ENCODE peak calls at places on chromosomes 2 and 18, in four cellular contexts. O, U, Y and G are unnamed samples.
A peak's percentile ranks its signal among the peaks of the same experiment; 100 is the strongest.

GRCh38 chr2:204019572-204020501 is 83.3 kb downstream of the ICOS start:
- DNase-seq in O (no peak), U (peak; percentile 3), Y (no peak), G (no peak)

GRCh38 chr18:12625242-12625641 is 32.7 kb downstream of the SPIRE1 start:
- DNase-seq in O (no peak), U (no peak), Y (no peak), G (no peak)

GRCh38 chr2:63034575-63034974 is 16.1 kb upstream of the OTX1 start:
- DNase-seq in O (no peak), U (no peak), Y (no peak), G (no peak)

GRCh38 chr2:215423234-215423633 is 12.6 kb downstream of the FN1 start:
- DNase-seq in O (no peak), U (no peak), Y (peak; percentile 28), G (no peak)

GRCh38 chr2:223203971-223204370 is 152.0 kb downstream of the KCNE4 start:
- DNase-seq in O (no peak), U (no peak), Y (no peak), G (no peak)

GRCh38 chr2:46850742-46851141 is 64.9 kb downstream of the MCFD2 start:
- DNase-seq in O (no peak), U (no peak), Y (peak; percentile 35), G (no peak)

GRCh38 chr2:239891692-239892091 is 133.4 kb downstream of the NDUFA10 start:
- DNase-seq in O (no peak), U (no peak), Y (no peak), G (no peak)

GRCh38 chr2:217970206-217970605 is 32.6 kb downstream of the TNS1 start:
- DNase-seq in O (no peak), U (no peak), Y (no peak), G (no peak)

GRCh38 chr18:39051013-39051412 is 1485.4 kb upstream of the CELF4 start:
- DNase-seq in O (no peak), U (no peak), Y (no peak), G (no peak)

GRCh38 chr2:48116518-48116917 is 210.2 kb upstream of the FBXO11 start:
- DNase-seq in O (no peak), U (no peak), Y (no peak), G (no peak)

GRCh38 chr18:9333441-9334350 is 877 bp upstream of the TWSG1 start:
- DNase-seq in O (no peak), U (peak; percentile 17), Y (peak; percentile 17), G (peak; percentile 41)

GRCh38 chr2:147297820-147298219 is 547.0 kb upstream of the ACVR2A start:
- DNase-seq in O (no peak), U (no peak), Y (no peak), G (no peak)

GRCh38 chr2:72605836-72606442 is 219.9 kb downstream of the EXOC6B start:
- DNase-seq in O (no peak), U (peak; percentile 15), Y (no peak), G (no peak)

GRCh38 chr2:217301142-217301541 is 441.3 kb upstream of the TNP1 start:
- DNase-seq in O (no peak), U (no peak), Y (no peak), G (no peak)

GRCh38 chr2:218404351-218405145 is 4.9 kb downstream of the CTDSP1 start:
- DNase-seq in O (no peak), U (no peak), Y (no peak), G (no peak)

GRCh38 chr2:148926291-148926961 is 51.4 kb downstream of the KIF5C start:
- DNase-seq in O (peak; percentile 24), U (peak; percentile 9), Y (no peak), G (peak; percentile 41)

GRCh38 chr18:23716516-23716915 is 27.3 kb downstream of the LAMA3 start:
- DNase-seq in O (no peak), U (no peak), Y (no peak), G (no peak)

GRCh38 chr2:33314541-33314940 is 161.9 kb upstream of the RASGRP3 start:
- DNase-seq in O (no peak), U (no peak), Y (no peak), G (no peak)

GRCh38 chr2:233131991-233132390 is 71.8 kb downstream of the INPP5D start:
- DNase-seq in O (no peak), U (no peak), Y (no peak), G (no peak)

GRCh38 chr2:15943378-15943851 is 3.1 kb downstream of the MYCN start:
- DNase-seq in O (no peak), U (peak; percentile 42), Y (no peak), G (no peak)

GRCh38 chr2:211789984-211790383 is 748.6 kb downstream of the ERBB4 start:
- DNase-seq in O (no peak), U (no peak), Y (no peak), G (no peak)

GRCh38 chr2:148607553-148607952 is 37.0 kb upstream of the EPC2 start:
- DNase-seq in O (no peak), U (no peak), Y (no peak), G (no peak)

GRCh38 chr18:56391933-56392590 is 246.3 kb downstream of the TXNL1 start:
- DNase-seq in O (no peak), U (no peak), Y (no peak), G (no peak)

GRCh38 chr2:40281021-40281940 is 170.6 kb downstream of the SLC8A1 start:
- DNase-seq in O (no peak), U (no peak), Y (peak; percentile 24), G (no peak)

GRCh38 chr2:3192920-3193319 is 184.7 kb downstream of the EIPR1 start:
- DNase-seq in O (no peak), U (no peak), Y (no peak), G (no peak)

GRCh38 chr2:88452151-88452851 is at the start of gene FOXI3:
- DNase-seq in O (no peak), U (no peak), Y (no peak), G (no peak)

GRCh38 chr2:84959045-84959493 is 11.9 kb upstream of the KCMF1 start:
- DNase-seq in O (no peak), U (peak; percentile 74), Y (no peak), G (no peak)

GRCh38 chr2:213232649-213233437 is 51.4 kb upstream of the SPAG16 start:
- DNase-seq in O (no peak), U (no peak), Y (no peak), G (no peak)

GRCh38 chr18:56740645-56741044 is 89.5 kb downstream of the WDR7 start:
- DNase-seq in O (no peak), U (no peak), Y (no peak), G (no peak)

GRCh38 chr2:28413152-28413895 is 20.7 kb downstream of the FOSL2 start:
- DNase-seq in O (no peak), U (no peak), Y (no peak), G (no peak)

GRCh38 chr2:170354855-170355649 is 177.1 kb downstream of the MYO3B start:
- DNase-seq in O (no peak), U (no peak), Y (no peak), G (no peak)

GRCh38 chr2:127913808-127914457 is 28.2 kb upstream of the AMMECR1L start:
- DNase-seq in O (no peak), U (peak; percentile 31), Y (no peak), G (no peak)

GRCh38 chr18:8361941-8362471 is 247.2 kb upstream of the RAB12 start:
- DNase-seq in O (no peak), U (no peak), Y (no peak), G (no peak)

GRCh38 chr18:76981388-76981968 is 151.1 kb downstream of the MBP start:
- DNase-seq in O (no peak), U (no peak), Y (no peak), G (no peak)

GRCh38 chr2:241728627-241729026 is 5.8 kb upstream of the D2HGDH start:
- DNase-seq in O (no peak), U (no peak), Y (no peak), G (no peak)

GRCh38 chr2:240139666-240140393 is 628 bp downstream of the OTOS start:
- DNase-seq in O (no peak), U (no peak), Y (no peak), G (no peak)

GRCh38 chr2:112754562-112754961 is 9.8 kb downstream of the CKAP2L start:
- DNase-seq in O (no peak), U (no peak), Y (no peak), G (no peak)

GRCh38 chr2:131152065-131152464 is 46.9 kb downstream of the PLEKHB2 start:
- DNase-seq in O (no peak), U (no peak), Y (no peak), G (no peak)

DNA sequence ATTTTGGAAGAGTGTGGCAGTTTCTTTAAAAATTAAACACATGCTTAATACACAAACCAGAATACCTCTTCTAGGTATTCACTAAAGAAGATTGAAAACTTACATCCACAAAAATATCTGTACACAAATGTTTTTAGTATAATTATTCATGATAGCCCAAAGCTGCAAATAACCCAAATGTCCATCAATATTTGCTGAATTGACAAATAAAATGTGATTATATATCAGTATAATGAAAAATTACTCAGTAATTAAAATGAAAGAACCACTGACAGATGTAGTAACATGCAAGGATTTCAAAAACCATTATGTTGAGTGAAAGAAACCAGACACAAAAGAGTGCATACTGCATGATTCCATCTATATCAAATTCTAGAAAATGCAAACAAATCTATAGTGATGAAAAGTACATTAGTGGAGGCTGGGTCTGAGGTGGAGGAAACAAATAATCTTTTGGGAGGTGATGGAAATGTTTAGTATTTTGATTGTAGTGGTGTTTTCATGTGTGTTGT is 94.8 kb downstream of the QPCT start:
- DNase-seq in O (no peak), U (no peak), Y (no peak), G (no peak)
- H3K9me3 ChIP-seq in O (peaks cover 9% of the 10 kb centered on the region), U (peaks cover 5% of the 10 kb centered on the region), Y (no peaks in the 10 kb centered on the region), G (no peaks in the 10 kb centered on the region)

GRCh38 chr2:238475034-238475433 is 48.3 kb downstream of the ASB1 start:
- DNase-seq in O (no peak), U (no peak), Y (peak; percentile 50), G (no peak)

GRCh38 chr2:238478216-238478615 is 51.5 kb downstream of the ASB1 start:
- DNase-seq in O (no peak), U (no peak), Y (no peak), G (no peak)

GRCh38 chr2:238473523-238473922 is 46.8 kb downstream of the ASB1 start:
- DNase-seq in O (no peak), U (no peak), Y (no peak), G (no peak)

GRCh38 chr2:238475571-238475970 is 48.8 kb downstream of the ASB1 start:
- DNase-seq in O (no peak), U (no peak), Y (no peak), G (no peak)

GRCh38 chr2:238476258-238476657 is 49.5 kb downstream of the ASB1 start:
- DNase-seq in O (no peak), U (no peak), Y (no peak), G (no peak)
- H3K9me3 ChIP-seq in O (peaks cover 40% of the 10 kb centered on the region), U (peaks cover 42% of the 10 kb centered on the region), Y (no peaks in the 10 kb centered on the region), G (peaks cover 2% of the 10 kb centered on the region)

GRCh38 chr2:144967971-144968370 is 448.1 kb upstream of the ZEB2 start:
- DNase-seq in O (no peak), U (no peak), Y (no peak), G (no peak)
- H3K9me3 ChIP-seq in O (no peaks in the 10 kb centered on the region), U (peaks cover 30% of the 10 kb centered on the region), Y (no peaks in the 10 kb centered on the region), G (no peaks in the 10 kb centered on the region)

DNA sequence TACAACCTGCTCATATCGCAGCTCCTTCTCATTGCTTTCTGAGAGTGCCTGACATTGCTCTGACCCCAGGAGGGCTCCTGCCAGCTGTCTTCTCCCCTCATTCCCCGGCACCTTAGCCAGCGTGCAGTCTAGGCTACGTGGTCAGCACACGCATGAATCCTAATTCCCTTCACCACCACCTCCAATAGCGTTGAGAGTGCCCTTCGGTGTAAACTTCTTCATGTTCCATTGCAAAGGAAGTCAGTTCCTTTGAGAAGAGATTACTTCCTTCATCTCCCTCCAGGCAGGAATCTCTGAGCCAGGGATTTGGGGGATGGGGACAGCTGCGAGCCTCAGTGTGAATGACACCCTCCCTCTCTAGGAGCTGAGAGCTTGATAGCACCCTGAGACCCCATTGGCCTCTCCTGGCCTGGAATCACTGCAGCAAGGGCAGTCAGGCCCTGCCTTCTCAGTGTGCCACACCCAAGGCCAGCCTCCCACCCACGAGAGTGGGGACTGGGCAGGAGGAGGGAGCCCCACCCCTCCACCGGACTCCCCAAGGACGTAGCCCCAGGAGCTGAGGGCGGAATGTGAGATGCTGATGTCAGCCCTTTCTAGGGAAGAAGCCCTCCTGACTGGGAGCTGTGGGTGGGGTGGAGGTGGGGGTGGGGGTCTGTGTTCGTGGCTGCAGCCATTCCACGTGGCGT is 53.4 kb downstream of the SLC66A2 start:
- DNase-seq in O (no peak), U (no peak), Y (no peak), G (no peak)
- H3K9me3 ChIP-seq in O (peaks cover 25% of the 10 kb centered on the region), U (peaks cover 34% of the 10 kb centered on the region), Y (no peaks in the 10 kb centered on the region), G (peaks cover 8% of the 10 kb centered on the region)